ENCODE peak calls at places on chromosomes 3 and 15, in nine cellular contexts. O is H4, V is pulmonary artery endothelial cell, Y is mesothelial cell of epicardium, C is hippocampal formation, B is AG08396, S is left colon, L is GM12865, X is AG20443. M is an unnamed sample.

GRCh38 chr3:54822206-54822605 is 105.7 kb downstream of the LRTM1 start:
- DNase-seq in Y (no peak), L (no peak), X (peak; percentile 51), C (no peak), V (no peak), O (peak; percentile 33), B (peak; percentile 8), S (no peak), M (no peak)

GRCh38 chr3:105253225-105253624 is 113.5 kb upstream of the ALCAM start:
- DNase-seq in L (no peak), V (peak; percentile 46), O (no peak), S (no peak), C (no peak), B (no peak), X (no peak), Y (no peak), M (no peak)

GRCh38 chr15:101399431-101399830 is 90.1 kb downstream of the PCSK6 start:
- DNase-seq in O (no peak), Y (peak; percentile 11), V (no peak), X (no peak), S (no peak), B (no peak), C (no peak), L (no peak), M (no peak)

GRCh38 chr3:187445352-187445751 is 77.2 kb downstream of the RTP4 start:
- DNase-seq in B (no peak), C (no peak), Y (no peak), X (no peak), O (no peak), L (no peak), V (no peak), S (no peak), M (no peak)

GRCh38 chr15:68319997-68320396 is 42.5 kb downstream of the FEM1B start:
- DNase-seq in O (no peak), X (no peak), C (no peak), Y (no peak), V (no peak), B (no peak), S (no peak), L (no peak), M (no peak)

GRCh38 chr15:39099524-39099923 is 481.4 kb upstream of the THBS1 start:
- DNase-seq in B (no peak), X (no peak), L (no peak), Y (no peak), C (no peak), V (no peak), S (no peak), O (no peak), M (no peak)

GRCh38 chr3:153026026-153026425 is 136.0 kb upstream of the RAP2B start:
- DNase-seq in C (no peak), Y (no peak), V (no peak), O (peak; percentile 61), X (peak; percentile 34), S (no peak), B (no peak), L (peak; percentile 44), M (no peak)

GRCh38 chr3:170740726-170741591 is 129.0 kb downstream of the RPL22L1 start:
- DNase-seq in C (peak; percentile 63), L (no peak), B (peak; percentile 46), S (peak; percentile 18), X (peak; percentile 81), V (no peak), Y (no peak), O (peak; percentile 85), M (no peak)

GRCh38 chr3:111999924-112000835 is 1.5 kb downstream of the TAGLN3 start:
- DNase-seq in V (no peak), S (no peak), Y (no peak), L (no peak), B (no peak), X (no peak), O (no peak), C (no peak), M (no peak)

GRCh38 chr3:32817561-32818430 is at the start of gene TRIM71:
- DNase-seq in C (no peak), Y (peak; percentile 47), O (no peak), S (no peak), B (peak; percentile 27), L (no peak), X (no peak), V (no peak), M (peak; percentile 26)

GRCh38 chr3:45092132-45093031 is 53.8 kb downstream of the CDCP1 start:
- DNase-seq in C (no peak), V (no peak), O (peak; percentile 35), L (no peak), B (peak; percentile 30), Y (no peak), S (peak; percentile 69), X (peak; percentile 61), M (no peak)

M was measured in activated naive CD8-positive, alpha-beta T cell treated with anti-CD3 and anti-CD28 coated beads for 36 hours.